ENCODE peak calls at places on chromosome 18, in six cellular contexts. N is H9, A is IMR-90, L is neuronal stem cell, M is H1, O is trophoblast cell. Z is an unnamed sample.

GRCh38 chr18:46756559-46757201 is at the start of gene ST8SIA5:
- DNase-seq in N (peak; percentile 79), A (no peak), L (peak; percentile 40), M (peak; percentile 46), O (no peak), Z (peak; percentile 10)

GRCh38 chr18:11957636-11958035 is 23.7 kb upstream of the IMPA2 start:
- DNase-seq in N (no peak), A (no peak), L (no peak), M (no peak), O (no peak), Z (no peak)

GRCh38 chr18:26981373-26982082 is 116.0 kb upstream of the AQP4 start:
- DNase-seq in N (no peak), A (no peak), L (no peak), M (no peak), O (peak; percentile 95), Z (no peak)

GRCh38 chr18:6747646-6748045 is 18.1 kb downstream of the ARHGAP28 start:
- DNase-seq in N (no peak), A (peak; percentile 97), L (no peak), M (no peak), O (no peak), Z (peak; percentile 90)

GRCh38 chr18:55699233-55699765 is 111.3 kb upstream of the TCF4 start:
- DNase-seq in N (no peak), A (no peak), L (no peak), M (no peak), O (no peak), Z (no peak)

GRCh38 chr18:25831226-25831828 is 259.1 kb downstream of the SS18 start:
- DNase-seq in N (no peak), A (no peak), L (no peak), M (no peak), O (peak; percentile 83), Z (no peak)

GRCh38 chr18:75218524-75218923 is 7.9 kb downstream of the TSHZ1 start:
- DNase-seq in N (no peak), A (no peak), L (no peak), M (no peak), O (no peak), Z (no peak)

GRCh38 chr18:63098014-63098981 is 221.3 kb downstream of the BCL2 start:
- DNase-seq in N (no peak), A (no peak), L (no peak), M (no peak), O (no peak), Z (no peak)

GRCh38 chr18:56538756-56539155 is 99.6 kb downstream of the TXNL1 start:
- DNase-seq in N (no peak), A (peak; percentile 60), L (no peak), M (no peak), O (no peak), Z (no peak)

GRCh38 chr18:8480506-8481328 is 128.5 kb upstream of the RAB12 start:
- DNase-seq in N (peak; percentile 61), A (peak; percentile 73), L (peak; percentile 20), M (no peak), O (peak; percentile 66), Z (peak; percentile 55)

GRCh38 chr18:34847408-34847807 is 137.3 kb downstream of the DTNA start:
- DNase-seq in N (no peak), A (no peak), L (no peak), M (no peak), O (no peak), Z (no peak)

GRCh38 chr18:27108842-27109241 is 76.3 kb downstream of the CHST9 start:
- DNase-seq in N (no peak), A (no peak), L (no peak), M (no peak), O (no peak), Z (no peak)

GRCh38 chr18:58716046-58716766 is 44.9 kb downstream of the MALT1 start:
- DNase-seq in N (no peak), A (peak; percentile 56), L (no peak), M (no peak), O (no peak), Z (peak; percentile 67)

GRCh38 chr18:45657357-45658335 is 42.4 kb downstream of the SLC14A2 start:
- DNase-seq in N (no peak), A (peak; percentile 30), L (no peak), M (no peak), O (no peak), Z (no peak)

GRCh38 chr18:58954986-58955385 is 90.3 kb downstream of the ZNF532 start:
- DNase-seq in N (no peak), A (no peak), L (no peak), M (no peak), O (no peak), Z (no peak)

GRCh38 chr18:58859935-58860334 is 4.7 kb upstream of the ZNF532 start:
- DNase-seq in N (no peak), A (no peak), L (no peak), M (no peak), O (no peak), Z (no peak)

GRCh38 chr18:23929362-23929940 is 85.1 kb upstream of the TTC39C start:
- DNase-seq in N (no peak), A (no peak), L (no peak), M (no peak), O (no peak), Z (no peak)

GRCh38 chr18:62984656-62985315 is 269.4 kb downstream of the PHLPP1 start:
- DNase-seq in N (no peak), A (no peak), L (no peak), M (no peak), O (no peak), Z (no peak)

GRCh38 chr18:12933323-12933722 is 14.5 kb upstream of the SEH1L start:
- DNase-seq in N (no peak), A (no peak), L (no peak), M (no peak), O (no peak), Z (no peak)

GRCh38 chr18:42654561-42654960 is 460.9 kb downstream of the RIT2 start:
- DNase-seq in N (no peak), A (no peak), L (no peak), M (no peak), O (no peak), Z (peak; percentile 60)

GRCh38 chr18:63320690-63321265 is 1.2 kb upstream of the BCL2 start:
- DNase-seq in N (peak; percentile 49), A (peak; percentile 32), L (no peak), M (no peak), O (peak; percentile 60), Z (peak; percentile 54)

GRCh38 chr18:33051397-33051796 is 278.6 kb upstream of the KLHL14 start:
- DNase-seq in N (no peak), A (no peak), L (no peak), M (no peak), O (no peak), Z (peak; percentile 70)

GRCh38 chr18:50775726-50776125 is 44.1 kb downstream of the MRO start:
- DNase-seq in N (no peak), A (no peak), L (no peak), M (no peak), O (peak; percentile 25), Z (no peak)

GRCh38 chr18:77676901-77677300 is 427.3 kb downstream of the GALR1 start:
- DNase-seq in N (peak; percentile 64), A (no peak), L (no peak), M (peak; percentile 10), O (no peak), Z (no peak)
- H3K14ac ChIP-seq in N (no peak overlapping the region), A (no peak overlapping the region), L (no peak overlapping the region), M (no peak overlapping the region), O (no peak overlapping the region), Z (no peak overlapping the region)

DNA sequence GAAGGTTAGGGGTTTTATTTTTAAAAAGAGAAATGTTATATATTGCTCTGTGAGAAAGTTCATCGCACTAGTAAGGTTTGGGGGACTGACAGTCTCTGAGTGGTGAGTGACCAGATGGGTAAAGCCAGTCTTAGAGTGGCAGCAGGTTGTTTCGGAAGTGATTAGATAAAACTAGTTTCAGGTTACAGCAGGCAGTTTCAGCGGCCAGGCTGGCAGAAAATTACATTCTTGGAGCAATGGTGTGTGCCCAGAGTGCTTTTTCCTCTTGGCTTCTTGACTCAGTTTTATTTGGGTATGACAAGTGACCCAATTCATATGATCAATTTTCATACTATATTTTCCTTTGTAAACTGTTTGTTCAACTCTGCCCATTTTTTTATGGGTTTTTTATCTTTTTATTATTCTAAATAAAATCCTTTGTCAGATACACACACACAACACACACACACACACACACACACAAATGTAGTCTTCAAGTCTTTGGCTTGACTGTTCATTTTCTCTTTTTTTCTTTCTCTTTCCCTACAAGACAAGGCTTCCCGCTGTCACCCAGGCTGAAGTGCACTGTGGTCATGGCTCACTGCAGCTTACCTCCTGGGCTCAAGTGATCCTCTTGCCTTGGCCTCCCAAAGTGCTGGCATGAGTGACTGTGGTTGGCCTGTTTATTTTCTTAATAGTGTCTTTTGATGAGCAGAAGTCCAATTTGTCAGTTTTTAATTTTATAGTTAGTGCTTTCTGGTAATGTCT is 30.9 kb downstream of the RALBP1 start:
- DNase-seq in N (no peak), A (peak; percentile 16), L (no peak), M (no peak), O (no peak), Z (no peak)
- H3K27ac ChIP-seq in N (no peak overlapping the region), A (no peak overlapping the region), L (no peak overlapping the region), M (no peak overlapping the region), O (no peak overlapping the region), Z (peak overlapping the region; percentile 10)

DNA sequence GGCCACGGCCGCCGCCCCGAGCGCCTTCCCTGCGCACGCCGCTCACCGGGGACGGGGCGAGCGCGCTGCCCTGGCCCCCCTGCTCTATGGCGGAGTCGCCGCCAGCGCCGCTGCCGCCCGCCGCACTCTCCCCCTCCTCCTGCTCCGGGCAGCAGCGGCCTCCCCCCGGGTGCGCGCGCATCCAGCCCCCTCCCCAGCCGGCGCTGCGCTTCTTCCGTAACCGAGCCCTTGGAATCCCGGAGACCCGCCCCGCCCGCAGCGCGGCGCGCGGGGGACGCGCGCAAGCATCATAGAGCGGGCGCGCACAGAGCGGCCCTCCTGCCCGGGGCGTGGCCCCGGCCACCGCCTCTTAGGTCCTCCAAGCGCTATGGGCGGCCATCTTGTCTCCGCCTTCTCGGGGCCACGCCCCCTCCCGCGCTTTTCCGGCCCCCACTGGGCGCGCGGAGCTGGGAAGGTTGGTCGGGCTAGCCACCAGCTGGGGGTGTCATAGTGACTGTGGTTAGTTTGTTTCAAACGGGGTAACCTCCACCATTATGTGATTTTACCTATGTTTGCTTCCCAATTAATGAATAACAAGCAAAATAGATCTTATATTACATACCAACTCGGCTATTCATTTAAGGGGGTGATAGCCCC is at the start of gene MBD2:
- DNase-seq in N (peak; percentile 96), A (peak; percentile 93), L (peak; percentile 97), M (peak; percentile 89), O (peak; percentile 97), Z (peak; percentile 94)
- H4K8ac ChIP-seq in N (no peak within 1 kb of the TSS), A (peak within 1 kb of the TSS; percentile 96), L (no peak within 1 kb of the TSS), M (peak within 1 kb of the TSS; percentile 84), O (peak within 1 kb of the TSS; percentile 66), Z (peak within 1 kb of the TSS; percentile 64)

GRCh38 chr18:66280470-66280869 is 323.4 kb downstream of the CDH19 start:
- DNase-seq in N (no peak), A (no peak), L (no peak), M (no peak), O (no peak), Z (no peak)
- H3K14ac ChIP-seq in N (no peak overlapping the region), A (no peak overlapping the region), L (no peak overlapping the region), M (no peak overlapping the region), O (no peak overlapping the region), Z (no peak overlapping the region)

GRCh38 chr18:79987566-79987965 is 797 bp downstream of the TXNL4A start:
- DNase-seq in N (no peak), A (no peak), L (no peak), M (no peak), O (peak; percentile 18), Z (peak; percentile 51)
- H3K27ac ChIP-seq in N (no peak overlapping the region), A (no peak overlapping the region), L (no peak overlapping the region), M (peak overlapping the region; percentile 87), O (no peak overlapping the region), Z (no peak overlapping the region)